ENCODE peak calls at places on chromosome 21, in six cellular contexts. M is lower lobe of right lung; Z is hepatocyte; D is breast epithelium; J is CD4-positive, CD25-positive, alpha-beta regulatory T cell; S is heart left ventricle. V is an unnamed sample.

GRCh38 chr21:28069446-28069845 is 923.2 kb downstream of the LTN1 start:
- DNase-seq in J (no peak), Z (no peak), S (no peak), M (no peak), D (no peak), V (no peak)

GRCh38 chr21:45096216-45096615 is 21.8 kb downstream of the ADARB1 start:
- DNase-seq in M (no peak), J (no peak), S (no peak), Z (no peak), D (no peak), V (no peak)

GRCh38 chr21:45388011-45388521 is 16.9 kb upstream of the COL18A1 start:
- DNase-seq in J (no peak), M (peak; percentile 24), D (no peak), S (peak; percentile 67), Z (no peak), V (no peak)

GRCh38 chr21:45330851-45331261 is 43.2 kb upstream of the POFUT2 start:
- DNase-seq in M (peak; percentile 39), D (no peak), S (peak; percentile 18), Z (no peak), J (no peak), V (no peak)

GRCh38 chr21:38824124-38824822 is 18.5 kb downstream of the ETS2 start:
- DNase-seq in D (no peak), J (no peak), S (no peak), Z (no peak), M (no peak), V (no peak)

GRCh38 chr21:44455524-44456206 is 355 bp downstream of the LRRC3 start:
- DNase-seq in J (peak; percentile 57), D (no peak), M (peak; percentile 76), S (peak; percentile 66), Z (peak; percentile 69), V (no peak)

GRCh38 chr21:32143222-32143939 is 135.5 kb downstream of the MIS18A start:
- DNase-seq in M (no peak), Z (peak; percentile 56), D (no peak), J (no peak), S (peak; percentile 38), V (no peak)

GRCh38 chr21:45993210-45994085 is 11.9 kb downstream of the COL6A1 start:
- DNase-seq in Z (no peak), S (peak; percentile 42), J (no peak), M (peak; percentile 36), D (peak; percentile 16), V (no peak)

GRCh38 chr21:46188226-46189212 is 4.3 kb upstream of the SPATC1L start:
- DNase-seq in J (no peak), Z (peak; percentile 76), D (peak; percentile 88), M (no peak), S (peak; percentile 80), V (no peak)

GRCh38 chr21:26958792-26959191 is 8.1 kb downstream of the ADAMTS5 start:
- DNase-seq in D (no peak), S (peak; percentile 22), M (no peak), J (no peak), Z (no peak), V (no peak)

GRCh38 chr21:15195104-15195503 is 130.3 kb upstream of the NRIP1 start:
- DNase-seq in Z (no peak), M (no peak), J (no peak), D (no peak), S (no peak), V (no peak)

GRCh38 chr21:44337941-44338895 is 972 bp downstream of the CFAP410 start:
- DNase-seq in Z (peak; percentile 86), D (peak; percentile 78), J (no peak), M (peak; percentile 76), S (peak; percentile 78), V (peak; percentile 41)

GRCh38 chr21:46056450-46056903 is 41.4 kb upstream of the COL6A2 start:
- DNase-seq in D (peak; percentile 69), J (no peak), S (peak; percentile 91), Z (peak; percentile 70), M (peak; percentile 53), V (no peak)

GRCh38 chr21:45985471-45986315 is 4.1 kb downstream of the COL6A1 start:
- DNase-seq in J (no peak), D (no peak), S (peak; percentile 24), Z (no peak), M (peak; percentile 43), V (no peak)

GRCh38 chr21:43767980-43768867 is 7.9 kb downstream of the CSTB start:
- DNase-seq in M (peak; percentile 87), D (no peak), J (no peak), Z (peak; percentile 88), S (no peak), V (no peak)

DNA sequence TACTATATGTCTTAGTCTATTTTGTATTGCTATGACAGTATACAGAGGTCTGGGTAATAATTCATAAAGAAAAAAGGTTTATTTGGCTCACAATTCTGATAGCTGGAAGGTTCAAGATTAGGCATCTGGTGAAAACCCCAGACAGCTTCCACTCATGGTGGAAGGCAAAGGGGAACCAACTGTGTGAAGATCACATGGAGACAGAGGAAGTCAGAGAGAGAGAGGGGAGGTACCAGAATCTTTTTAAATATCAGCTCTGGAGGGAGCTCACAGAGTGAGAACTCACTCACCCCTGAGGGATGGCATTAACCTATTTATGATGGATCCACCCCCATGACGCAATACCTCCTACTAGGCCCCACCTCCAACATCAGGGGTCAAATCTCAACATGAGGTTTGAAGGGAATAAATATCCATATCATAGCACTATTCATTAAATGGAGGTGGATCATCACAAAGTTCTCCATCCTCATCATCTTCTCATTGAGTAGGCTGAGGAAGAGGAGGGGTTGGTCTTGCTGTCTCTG is 290.5 kb downstream of the DSCAM start:
- DNase-seq in M (no peak), D (no peak), Z (no peak), S (no peak), J (no peak), V (no peak)
- H3K4me3 ChIP-seq in M (no peak overlapping the region), D (no peak overlapping the region), Z (no peak overlapping the region), S (no peak overlapping the region), J (no peak overlapping the region), V (no peak overlapping the region)

GRCh38 chr21:33196956-33197374 is 32.8 kb upstream of the IFNAR2 start:
- DNase-seq in D (peak; percentile 30), M (peak; percentile 70), J (peak; percentile 72), Z (peak; percentile 90), S (peak; percentile 76), V (no peak)
- H3K27ac ChIP-seq in D (no peak overlapping the region), M (peak overlapping the region; percentile 73), J (no peak overlapping the region), Z (no peak overlapping the region), S (peak overlapping the region; percentile 72), V (no peak overlapping the region)

DNA sequence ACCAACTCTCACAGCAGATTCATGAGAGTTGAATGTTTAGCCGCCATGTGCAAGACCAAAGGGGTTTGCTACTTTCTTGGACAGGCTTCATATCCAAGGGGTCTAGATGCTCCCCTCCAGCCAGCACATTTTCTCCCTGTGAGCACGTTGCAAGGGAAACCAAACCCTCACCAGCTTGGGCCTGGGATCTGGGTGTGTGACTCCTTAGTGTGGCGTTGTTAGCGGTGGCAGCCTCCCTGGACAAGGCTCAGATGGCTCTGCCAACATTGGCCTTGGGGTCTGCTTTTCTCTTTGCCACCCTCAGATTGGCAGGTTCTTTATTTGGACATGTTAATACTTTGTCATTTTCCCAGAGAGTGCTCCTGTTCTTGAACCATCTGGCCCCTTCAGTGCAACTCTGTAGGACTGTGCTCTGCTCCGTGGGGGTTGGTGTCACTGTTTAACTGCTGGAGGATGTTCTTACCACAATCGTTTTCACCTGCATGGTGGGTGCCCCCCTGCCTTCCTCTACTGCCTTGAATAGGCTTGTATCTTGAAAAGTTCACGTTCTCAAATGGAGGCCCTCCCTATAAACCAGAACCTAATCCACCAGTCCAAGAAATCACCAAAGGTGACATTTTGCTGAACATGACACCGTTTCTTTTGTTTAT is 13.4 kb downstream of the ABCG1 start:
- DNase-seq in S (peak; percentile 20), J (peak; percentile 67), M (peak; percentile 26), Z (no peak), D (no peak), V (no peak)
- H3K4me1 ChIP-seq in S (peaks cover 98% of the 10 kb centered on the region), J (peaks cover 87% of the 10 kb centered on the region), M (peaks cover 97% of the 10 kb centered on the region), Z (peaks cover 51% of the 10 kb centered on the region), D (peaks cover 19% of the 10 kb centered on the region), V (peaks cover 74% of the 10 kb centered on the region)

GRCh38 chr21:35282944-35283343 is 233.8 kb upstream of the RUNX1 start:
- DNase-seq in Z (no peak), S (no peak), J (no peak), M (no peak), D (no peak), V (no peak)

GRCh38 chr21:35281946-35282345 is 232.8 kb upstream of the RUNX1 start:
- DNase-seq in M (no peak), Z (no peak), J (no peak), D (no peak), S (no peak), V (no peak)

GRCh38 chr21:35288238-35288637 is 239.1 kb upstream of the RUNX1 start:
- DNase-seq in D (no peak), S (no peak), J (no peak), Z (no peak), M (no peak), V (no peak)

GRCh38 chr21:35280221-35280620 is 231.1 kb upstream of the RUNX1 start:
- DNase-seq in D (no peak), J (no peak), Z (no peak), S (no peak), M (no peak), V (no peak)

DNA sequence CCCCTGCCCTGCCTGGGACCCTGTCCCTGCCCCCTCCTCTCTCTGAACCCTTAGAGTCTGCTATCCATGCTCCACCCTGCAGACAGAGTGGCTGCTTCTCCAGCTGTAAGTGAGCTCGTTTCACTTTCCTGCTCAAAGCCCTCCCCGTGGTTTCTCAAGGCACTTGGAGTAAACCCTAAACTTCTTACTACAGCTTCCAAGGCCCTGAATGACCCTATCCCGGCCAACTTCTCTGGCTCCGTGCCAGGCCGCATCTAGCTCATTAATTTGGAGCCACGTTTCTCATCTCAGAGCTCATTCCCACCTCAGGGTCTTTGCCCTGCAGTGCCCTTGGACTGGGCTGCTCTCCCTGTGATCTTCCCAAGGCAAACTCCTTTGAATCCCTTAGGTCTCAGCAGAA is 235.1 kb upstream of the RUNX1 start:
- DNase-seq in J (no peak), Z (no peak), D (peak; percentile 29), S (peak; percentile 52), M (no peak), V (no peak)
- H3K4me3 ChIP-seq in J (no peak overlapping the region), Z (no peak overlapping the region), D (no peak overlapping the region), S (no peak overlapping the region), M (no peak overlapping the region), V (no peak overlapping the region)

DNA sequence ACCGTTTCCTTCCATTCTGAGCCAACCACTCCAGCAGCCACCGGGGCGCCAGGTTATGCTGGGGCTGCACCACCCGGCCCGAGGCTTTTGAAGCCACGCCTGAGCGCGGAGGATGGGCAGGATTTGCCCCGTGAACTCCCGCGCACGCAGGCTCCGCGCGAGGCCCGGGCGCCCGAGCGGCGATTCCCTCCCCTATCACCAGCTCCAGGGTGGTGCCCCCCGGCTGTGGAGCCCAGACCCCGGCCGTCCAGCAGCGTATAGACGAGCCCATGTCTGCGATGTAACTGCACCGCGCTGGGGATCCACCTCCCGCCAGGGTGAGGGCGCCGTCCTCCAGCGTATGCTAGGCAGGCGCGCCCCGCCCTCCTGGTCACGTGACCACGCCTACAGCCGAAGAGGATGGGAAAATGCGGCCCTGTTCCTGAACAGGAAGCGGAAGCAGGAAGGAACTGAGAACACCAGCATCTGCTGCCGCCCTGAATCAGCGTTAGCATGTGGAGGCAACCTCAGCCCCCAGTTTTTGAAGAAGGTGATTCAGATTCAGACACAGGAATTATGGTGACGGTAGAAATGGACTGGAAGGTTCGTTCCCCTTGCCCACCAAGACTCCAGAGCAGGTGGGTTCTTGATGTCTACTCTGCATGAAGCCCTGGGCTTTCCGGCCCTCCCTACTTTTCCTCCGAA is 46.0 kb downstream of the VPS26C start:
- DNase-seq in S (peak; percentile 97), D (peak; percentile 88), Z (peak; percentile 83), M (peak; percentile 99), J (peak; percentile 95), V (peak; percentile 90)
- H3K27ac ChIP-seq in S (peak overlapping the region; percentile 90), D (peak overlapping the region; percentile 52), Z (no peak overlapping the region), M (peak overlapping the region; percentile 86), J (peak overlapping the region; percentile 81), V (peak overlapping the region; percentile 78)

GRCh38 chr21:33820371-33820770 is 95.2 kb downstream of the ATP5PO start:
- DNase-seq in J (no peak), D (no peak), Z (no peak), S (no peak), M (no peak), V (no peak)
- H3K4me1 ChIP-seq in J (no peaks in the 10 kb centered on the region), D (no peaks in the 10 kb centered on the region), Z (no peaks in the 10 kb centered on the region), S (peaks cover 4% of the 10 kb centered on the region), M (peaks cover 6% of the 10 kb centered on the region), V (no peaks in the 10 kb centered on the region)

V was measured in effector memory CD4-positive, alpha-beta T cell.